ENCODE peak calls at places on chromosomes 6 and 20, in ten cellular contexts. N is lung; X is heart left ventricle; I is adrenal gland; C is naive thymus-derived CD4-positive, alpha-beta T cell; Z is fibroblast of lung; O is hepatocyte; E is mesenchymal stem cell; J is PC-3; H is CD8-positive, alpha-beta T cell. A is an unnamed sample.

GRCh38 chr6:107690864-107691661 is 133.1 kb downstream of the SCML4 start:
- DNase-seq in N (no peak), X (no peak), I (no peak), C (no peak), Z (peak; percentile 80), O (no peak), E (peak; percentile 91), J (no peak), H (no peak), A (peak; percentile 71)

GRCh38 chr20:10666221-10667076 is 7.3 kb downstream of the JAG1 start:
- DNase-seq in N (no peak), X (no peak), I (no peak), C (no peak), Z (no peak), O (no peak), E (no peak), J (no peak), H (no peak), A (no peak)

GRCh38 chr6:7561153-7561964 is 19.9 kb downstream of the DSP start:
- DNase-seq in N (no peak), X (peak; percentile 58), I (no peak), C (no peak), Z (no peak), O (peak; percentile 87), E (no peak), J (peak; percentile 66), H (no peak), A (no peak)

GRCh38 chr6:7615611-7616383 is 25.8 kb downstream of the SNRNP48 start:
- DNase-seq in N (no peak), X (no peak), I (no peak), C (no peak), Z (peak; percentile 40), O (peak; percentile 75), E (peak; percentile 62), J (peak; percentile 87), H (peak; percentile 25), A (no peak)

GRCh38 chr20:10927936-10928860 is 254.4 kb upstream of the JAG1 start:
- DNase-seq in N (no peak), X (no peak), I (no peak), C (no peak), Z (peak; percentile 66), O (no peak), E (peak; percentile 15), J (no peak), H (no peak), A (no peak)

GRCh38 chr6:5782783-5783567 is 223.8 kb downstream of the NRN1 start:
- DNase-seq in N (no peak), X (peak; percentile 88), I (no peak), C (no peak), Z (peak; percentile 9), O (no peak), E (no peak), J (no peak), H (no peak), A (no peak)

GRCh38 chr6:145875496-145876244 is 61.1 kb upstream of the FBXO30 start:
- DNase-seq in N (no peak), X (no peak), I (no peak), C (no peak), Z (peak; percentile 26), O (no peak), E (peak; percentile 53), J (no peak), H (no peak), A (no peak)

GRCh38 chr20:33551778-33552177 is 61.9 kb downstream of the CBFA2T2 start:
- DNase-seq in N (no peak), X (no peak), I (no peak), C (no peak), Z (peak; percentile 69), O (no peak), E (peak; percentile 12), J (no peak), H (no peak), A (no peak)

GRCh38 chr6:53107091-53107490 is 41.5 kb downstream of the GCM1 start:
- DNase-seq in N (no peak), X (no peak), I (no peak), C (no peak), Z (peak; percentile 74), O (no peak), E (no peak), J (peak; percentile 59), H (no peak), A (no peak)

GRCh38 chr6:36815962-36816735 is 23.1 kb downstream of the CPNE5 start:
- DNase-seq in N (no peak), X (no peak), I (no peak), C (no peak), Z (no peak), O (no peak), E (peak; percentile 32), J (no peak), H (no peak), A (no peak)

GRCh38 chr6:35435075-35435837 is 16.9 kb upstream of the FANCE start:
- DNase-seq in N (no peak), X (peak; percentile 59), I (no peak), C (no peak), Z (no peak), O (no peak), E (no peak), J (no peak), H (no peak), A (no peak)

GRCh38 chr6:160015778-160016684 is 47.1 kb downstream of the IGF2R start:
- DNase-seq in N (no peak), X (no peak), I (no peak), C (no peak), Z (no peak), O (no peak), E (no peak), J (no peak), H (peak; percentile 56), A (no peak)

GRCh38 chr20:50351541-50351940 is 158.6 kb upstream of the PTPN1 start:
- DNase-seq in N (no peak), X (no peak), I (no peak), C (no peak), Z (no peak), O (no peak), E (no peak), J (no peak), H (no peak), A (no peak)

GRCh38 chr6:131736010-131736409 is 25.2 kb upstream of the CTAGE9 start:
- DNase-seq in N (no peak), X (no peak), I (no peak), C (no peak), Z (no peak), O (no peak), E (no peak), J (no peak), H (no peak), A (no peak)

GRCh38 chr6:131729550-131729949 is 18.7 kb upstream of the CTAGE9 start:
- DNase-seq in N (no peak), X (no peak), I (no peak), C (no peak), Z (peak; percentile 12), O (no peak), E (no peak), J (no peak), H (no peak), A (no peak)

GRCh38 chr6:131731224-131731623 is 20.4 kb upstream of the CTAGE9 start:
- DNase-seq in N (no peak), X (no peak), I (no peak), C (no peak), Z (no peak), O (no peak), E (no peak), J (no peak), H (no peak), A (no peak)

GRCh38 chr6:131730264-131730663 is 19.4 kb upstream of the CTAGE9 start:
- DNase-seq in N (no peak), X (no peak), I (no peak), C (no peak), Z (no peak), O (no peak), E (no peak), J (no peak), H (no peak), A (no peak)

GRCh38 chr6:131733376-131734016 is 22.7 kb upstream of the CTAGE9 start:
- DNase-seq in N (no peak), X (peak; percentile 48), I (no peak), C (no peak), Z (peak; percentile 93), O (no peak), E (no peak), J (no peak), H (no peak), A (no peak)
- H3K4me3 ChIP-seq in N (no peak overlapping the region), X (no peak overlapping the region), I (no peak overlapping the region), C (no peak overlapping the region), Z (no peak overlapping the region), O (no peak overlapping the region), E (no peak overlapping the region), J (no peak overlapping the region), H (no peak overlapping the region), A (no peak overlapping the region)

GRCh38 chr20:29298271-29298590 is 1959.2 kb upstream of the DEFB115 start:
- DNase-seq in N (no peak), X (no peak), I (no peak), C (no peak), Z (no peak), O (no peak), E (no peak), J (no peak), H (no peak), A (no peak)
- H3K9me3 ChIP-seq in N (peaks cover 50% of the 10 kb centered on the region), X (no peaks in the 10 kb centered on the region), I (no peaks in the 10 kb centered on the region), C (no peaks in the 10 kb centered on the region), Z (no peaks in the 10 kb centered on the region), O (no peaks in the 10 kb centered on the region), E (no peaks in the 10 kb centered on the region), J (peaks cover 11% of the 10 kb centered on the region), H (no peaks in the 10 kb centered on the region), A (no peaks in the 10 kb centered on the region)

GRCh38 chr6:15283986-15284361 is 38.1 kb downstream of the JARID2 start:
- DNase-seq in N (no peak), X (no peak), I (no peak), C (no peak), Z (peak; percentile 68), O (no peak), E (no peak), J (no peak), H (no peak), A (no peak)
- H3K4me3 ChIP-seq in N (no peak overlapping the region), X (no peak overlapping the region), I (no peak overlapping the region), C (no peak overlapping the region), Z (no peak overlapping the region), O (no peak overlapping the region), E (no peak overlapping the region), J (no peak overlapping the region), H (no peak overlapping the region), A (no peak overlapping the region)

DNA sequence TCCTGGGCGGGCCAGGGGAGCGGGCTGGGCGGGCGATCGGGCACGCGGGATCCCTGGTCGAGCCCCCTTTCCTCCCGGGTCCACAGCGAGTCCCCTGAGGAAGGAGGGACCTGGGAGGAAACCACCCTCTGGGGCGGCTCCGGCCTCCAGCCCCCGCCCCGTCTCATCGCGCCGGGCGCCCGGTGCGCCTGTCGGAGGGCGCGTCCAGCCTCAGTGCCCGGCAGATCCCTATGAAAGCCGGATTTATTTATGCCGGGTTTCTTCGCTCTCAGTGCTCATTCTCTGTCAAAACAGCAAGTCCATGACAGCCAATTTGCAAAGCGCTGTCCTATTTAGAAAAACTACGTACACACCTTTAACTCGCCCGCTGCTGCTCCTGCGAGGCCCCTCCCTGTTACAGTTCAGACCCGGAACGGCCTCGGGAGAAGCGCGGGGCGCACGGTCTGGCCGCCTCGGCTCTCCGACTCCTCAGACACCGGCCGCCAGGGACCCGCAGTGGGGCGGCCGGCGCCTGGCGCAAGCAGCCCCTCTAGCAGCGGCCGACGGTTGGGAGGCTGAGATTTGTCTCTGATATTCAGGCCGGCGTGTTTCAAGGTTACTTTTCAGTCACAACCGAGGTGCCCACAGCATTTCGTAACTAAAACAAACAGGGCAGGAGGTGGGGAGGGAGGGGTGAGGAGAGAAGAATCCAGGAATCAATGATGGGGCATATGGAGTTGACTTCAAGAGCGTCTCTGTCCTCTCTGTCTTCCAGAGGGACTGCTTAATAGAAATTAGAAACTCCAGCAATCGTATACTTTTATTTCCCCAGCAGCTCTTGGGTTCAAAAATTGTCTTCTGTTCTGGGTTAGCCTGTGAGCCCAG is 782 bp upstream of the FOXA2 start:
- DNase-seq in N (no peak), X (no peak), I (no peak), C (no peak), Z (no peak), O (peak; percentile 73), E (no peak), J (peak; percentile 39), H (no peak), A (no peak)
- H3K9me3 ChIP-seq in N (peaks cover 2% of the 10 kb centered on the region), X (no peaks in the 10 kb centered on the region), I (no peaks in the 10 kb centered on the region), C (no peaks in the 10 kb centered on the region), Z (no peaks in the 10 kb centered on the region), O (no peaks in the 10 kb centered on the region), E (no peaks in the 10 kb centered on the region), J (no peaks in the 10 kb centered on the region), H (no peaks in the 10 kb centered on the region), A (no peaks in the 10 kb centered on the region)